ENCODE peak calls at places on chromosome 3, in six cellular contexts. G is cardiac fibroblast, J is fibroblast of mammary gland, N is myocyte, K is T-cell, O is NCI-H1105. X is an unnamed sample.

GRCh38 chr3:119681279-119681678 is 4.1 kb upstream of the COX17 start:
- DNase-seq in O (peak), G (peak), K (no peak), N (peak), J (peak), X (peak)

GRCh38 chr3:141353652-141354495 is 14.4 kb upstream of the ZBTB38 start:
- DNase-seq in O (no peak), K (no peak), G (peak), J (peak), N (no peak), X (no peak)

GRCh38 chr3:171835116-171835515 is 8.0 kb upstream of the TMEM212 start:
- DNase-seq in J (no peak), O (no peak), N (no peak), K (no peak), G (no peak), X (no peak)

GRCh38 chr3:138284957-138285477 is 44.6 kb downstream of the NME9 start:
- DNase-seq in O (no peak), K (no peak), J (no peak), N (no peak), G (no peak), X (no peak)

GRCh38 chr3:14210843-14211594 is 32.4 kb downstream of the LSM3 start:
- DNase-seq in J (peak), G (peak), O (no peak), K (no peak), N (peak), X (no peak)

GRCh38 chr3:62823461-62824050 is 51.7 kb downstream of the CADPS start:
- DNase-seq in G (no peak), O (no peak), J (no peak), K (no peak), N (no peak), X (no peak)

GRCh38 chr3:109532257-109533216 is 195.2 kb upstream of the DPPA4 start:
- DNase-seq in O (peak), K (peak), J (peak), G (peak), N (peak), X (no peak)

GRCh38 chr3:159664011-159664410 is 324.6 kb upstream of the IL12A start:
- DNase-seq in O (peak), K (no peak), J (no peak), N (no peak), G (no peak), X (no peak)

GRCh38 chr3:11757441-11757875 is 89.2 kb downstream of the TAMM41 start:
- DNase-seq in O (no peak), G (peak), J (peak), K (no peak), N (peak), X (no peak)

GRCh38 chr3:119586707-119587317 is 7.5 kb downstream of the ADPRH start:
- DNase-seq in J (no peak), G (no peak), O (no peak), N (peak), K (no peak), X (no peak)

GRCh38 chr3:171809513-171810277 is 588 bp downstream of the PLD1 start:
- DNase-seq in O (peak), J (peak), K (peak), N (peak), G (peak), X (peak)

GRCh38 chr3:50347187-50347813 is 1.8 kb upstream of the ZMYND10 start:
- DNase-seq in O (peak), G (peak), N (peak), K (peak), J (peak), X (peak)

GRCh38 chr3:185361920-185362319 is 1.0 kb upstream of the MAP3K13 start:
- DNase-seq in G (no peak), J (peak), O (no peak), K (no peak), N (peak), X (no peak)

GRCh38 chr3:46897829-46898320 is 20.4 kb downstream of the PTH1R start:
- DNase-seq in O (no peak), N (no peak), J (no peak), K (no peak), G (no peak), X (no peak)

GRCh38 chr3:27216295-27216694 is 152.9 kb downstream of the NEK10 start:
- DNase-seq in K (no peak), N (no peak), O (no peak), G (no peak), J (no peak), X (no peak)

GRCh38 chr3:177420643-177421042 is 223.4 kb upstream of the TBL1XR1 start:
- DNase-seq in J (peak), K (no peak), G (peak), N (no peak), O (no peak), X (no peak)

GRCh38 chr3:123148772-123149171 is 53.0 kb upstream of the SEC22A start:
- DNase-seq in J (no peak), O (no peak), G (no peak), K (no peak), N (no peak), X (no peak)

GRCh38 chr3:102090646-102091045 is 241.3 kb downstream of the NFKBIZ start:
- DNase-seq in N (peak), J (peak), O (no peak), K (no peak), G (no peak), X (peak)

GRCh38 chr3:188868803-188869202 is 303.0 kb upstream of the TPRG1 start:
- DNase-seq in O (peak), N (no peak), J (no peak), K (no peak), G (no peak), X (no peak)

GRCh38 chr3:57130426-57131209 is 34.5 kb downstream of the IL17RD start:
- DNase-seq in K (no peak), O (no peak), J (no peak), G (peak), N (no peak), X (no peak)

GRCh38 chr3:34837848-34838741 is 801.2 kb upstream of the ARPP21 start:
- DNase-seq in G (no peak), K (no peak), N (no peak), J (no peak), O (no peak), X (no peak)

GRCh38 chr3:170154084-170154483 is 27.4 kb downstream of the PHC3 start:
- DNase-seq in K (no peak), O (no peak), J (peak), N (peak), G (peak), X (no peak)

GRCh38 chr3:30578479-30578878 is 27.9 kb upstream of the TGFBR2 start:
- DNase-seq in K (no peak), G (peak), O (no peak), J (peak), N (peak), X (no peak)